ENCODE peak calls at places on chromosome 19, in five cellular contexts. One of them, this sample, is unnamed. For H3K9me3, the result is how much of the 10 kb centered on the place peaks cover.

GRCh38 chr19:10270180-10270615 is 722 bp upstream of the ICAM1 start:
- DNase-seq in adrenal gland: peak
- DNase-seq in A549: no peak
- DNase-seq in endodermal cell: peak
- DNase-seq in K562: peak
- DNase-seq in this sample: no peak

GRCh38 chr19:49691243-49692101 is 556 bp downstream of the CPT1C start:
- DNase-seq in adrenal gland: peak
- DNase-seq in A549: no peak
- DNase-seq in endodermal cell: peak
- DNase-seq in K562: no peak
- DNase-seq in this sample: peak

GRCh38 chr19:55519461-55520311 is 17.2 kb downstream of the SBK2 start:
- DNase-seq in adrenal gland: no peak
- DNase-seq in A549: peak
- DNase-seq in endodermal cell: no peak
- DNase-seq in K562: no peak
- DNase-seq in this sample: no peak

GRCh38 chr19:48819366-48819816 is 8.6 kb upstream of the BCAT2 start:
- DNase-seq in adrenal gland: peak
- DNase-seq in A549: peak
- DNase-seq in endodermal cell: no peak
- DNase-seq in K562: no peak
- DNase-seq in this sample: no peak

GRCh38 chr19:9309974-9310446 is 372 bp upstream of the ZNF699 start:
- DNase-seq in adrenal gland: peak
- DNase-seq in A549: peak
- DNase-seq in endodermal cell: peak
- DNase-seq in K562: peak
- DNase-seq in this sample: peak

GRCh38 chr19:35869327-35870123 is 1.2 kb downstream of the APLP1 start:
- DNase-seq in adrenal gland: peak
- DNase-seq in A549: peak
- DNase-seq in endodermal cell: peak
- DNase-seq in K562: peak
- DNase-seq in this sample: peak

GRCh38 chr19:35295792-35296462 is 4.0 kb downstream of the MAG start:
- DNase-seq in adrenal gland: no peak
- DNase-seq in A549: no peak
- DNase-seq in endodermal cell: peak
- DNase-seq in K562: peak
- DNase-seq in this sample: no peak

GRCh38 chr19:16825312-16826168 is 3.7 kb upstream of the SIN3B start:
- DNase-seq in adrenal gland: peak
- DNase-seq in A549: no peak
- DNase-seq in endodermal cell: peak
- DNase-seq in K562: no peak
- DNase-seq in this sample: peak

GRCh38 chr19:38183227-38183914 is 40.7 kb downstream of the DPF1 start:
- DNase-seq in adrenal gland: no peak
- DNase-seq in A549: no peak
- DNase-seq in endodermal cell: peak
- DNase-seq in K562: peak
- DNase-seq in this sample: peak

GRCh38 chr19:13986348-13986904 is 19.7 kb downstream of the RFX1 start:
- DNase-seq in adrenal gland: peak
- DNase-seq in A549: no peak
- DNase-seq in endodermal cell: peak
- DNase-seq in K562: no peak
- DNase-seq in this sample: no peak

GRCh38 chr19:48617146-48617937 is 1.6 kb downstream of the RPL18 start:
- DNase-seq in adrenal gland: peak
- DNase-seq in A549: no peak
- DNase-seq in endodermal cell: peak
- DNase-seq in K562: no peak
- DNase-seq in this sample: no peak

GRCh38 chr19:38671654-38672053 is 24.2 kb downstream of the ACTN4 start:
- DNase-seq in adrenal gland: no peak
- DNase-seq in A549: no peak
- DNase-seq in endodermal cell: no peak
- DNase-seq in K562: no peak
- DNase-seq in this sample: no peak

GRCh38 chr19:16945364-16945714 is 56.5 kb downstream of the F2RL3 start:
- DNase-seq in adrenal gland: no peak
- DNase-seq in A549: no peak
- DNase-seq in endodermal cell: no peak
- DNase-seq in K562: no peak
- DNase-seq in this sample: no peak

GRCh38 chr19:29867984-29868383 is 56.2 kb downstream of the CCNE1 start:
- DNase-seq in adrenal gland: no peak
- DNase-seq in A549: no peak
- DNase-seq in endodermal cell: no peak
- DNase-seq in K562: no peak
- DNase-seq in this sample: no peak

GRCh38 chr19:47130120-47130588 is 481 bp upstream of the SAE1 start:
- DNase-seq in adrenal gland: no peak
- DNase-seq in A549: no peak
- DNase-seq in endodermal cell: no peak
- DNase-seq in K562: no peak
- DNase-seq in this sample: no peak

GRCh38 chr19:19451429-19452240 is 46.2 kb downstream of the GATAD2A start:
- DNase-seq in adrenal gland: no peak
- DNase-seq in A549: no peak
- DNase-seq in endodermal cell: no peak
- DNase-seq in K562: no peak
- DNase-seq in this sample: no peak

GRCh38 chr19:19077103-19077502 is 13.3 kb downstream of the SLC25A42 start:
- DNase-seq in adrenal gland: no peak
- DNase-seq in A549: no peak
- DNase-seq in endodermal cell: no peak
- DNase-seq in K562: no peak
- DNase-seq in this sample: no peak

GRCh38 chr19:5172859-5173577 is 167.6 kb downstream of the PTPRS start:
- DNase-seq in adrenal gland: peak
- DNase-seq in A549: peak
- DNase-seq in endodermal cell: no peak
- DNase-seq in K562: no peak
- DNase-seq in this sample: no peak

GRCh38 chr19:54481326-54481930 is 8.3 kb upstream of the CDC42EP5 start:
- DNase-seq in adrenal gland: no peak
- DNase-seq in A549: peak
- DNase-seq in endodermal cell: peak
- DNase-seq in K562: peak
- DNase-seq in this sample: no peak

GRCh38 chr19:55301459-55302331 is 17.9 kb downstream of the BRSK1 start:
- DNase-seq in adrenal gland: peak
- DNase-seq in A549: peak
- DNase-seq in endodermal cell: peak
- DNase-seq in K562: peak
- DNase-seq in this sample: peak

GRCh38 chr19:51564791-51565190 is 6.3 kb upstream of the ZNF175 start:
- DNase-seq in adrenal gland: no peak
- DNase-seq in A549: no peak
- DNase-seq in endodermal cell: peak
- DNase-seq in K562: peak
- DNase-seq in this sample: no peak
- H3K4me3 ChIP-seq in adrenal gland: no peak
- H3K4me3 ChIP-seq in A549: no peak
- H3K4me3 ChIP-seq in endodermal cell: no peak
- H3K4me3 ChIP-seq in K562: no peak
- H3K4me3 ChIP-seq in this sample: no peak

GRCh38 chr19:57546513-57546912 is 13.2 kb downstream of the ZNF550 start:
- DNase-seq in adrenal gland: no peak
- DNase-seq in A549: no peak
- DNase-seq in endodermal cell: no peak
- DNase-seq in K562: no peak
- DNase-seq in this sample: no peak

GRCh38 chr19:57552432-57552831 is 7.2 kb downstream of the ZNF550 start:
- DNase-seq in adrenal gland: no peak
- DNase-seq in A549: no peak
- DNase-seq in endodermal cell: no peak
- DNase-seq in K562: no peak
- DNase-seq in this sample: no peak
- H3K9me3 ChIP-seq in adrenal gland: under half
- H3K9me3 ChIP-seq in A549: half or more
- H3K9me3 ChIP-seq in endodermal cell: under half
- H3K9me3 ChIP-seq in K562: under half
- H3K9me3 ChIP-seq in this sample: under half

DNA sequence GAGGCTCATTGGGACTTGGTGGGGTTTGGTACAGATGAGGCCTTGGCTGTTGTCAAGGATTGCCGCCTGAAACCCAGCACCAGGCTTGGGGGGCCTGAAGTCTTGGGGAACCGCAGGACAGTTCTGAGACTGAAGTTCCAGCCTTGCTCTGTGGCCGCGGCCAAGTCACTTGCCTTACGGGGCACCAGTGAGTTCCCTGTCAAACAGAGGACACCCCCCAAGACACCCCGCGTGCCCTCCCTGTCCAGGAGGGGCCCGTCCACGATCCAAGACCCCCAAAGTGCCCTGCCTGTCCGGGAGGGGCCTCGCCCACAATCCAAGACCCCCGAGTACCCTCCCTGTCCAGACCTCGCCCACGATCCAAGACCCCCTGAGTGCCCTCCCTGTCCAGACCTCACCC is 2.5 kb downstream of the CDC34 start:
- DNase-seq in adrenal gland: no peak
- DNase-seq in A549: no peak
- DNase-seq in endodermal cell: no peak
- DNase-seq in K562: peak
- DNase-seq in this sample: no peak
- TF ChIP-seq CTCF in adrenal gland: no peak
- TF ChIP-seq CTCF in A549: no peak
- TF ChIP-seq CTCF in endodermal cell: no peak
- TF ChIP-seq CTCF in K562: no peak
- TF ChIP-seq CTCF in this sample: no peak

DNA sequence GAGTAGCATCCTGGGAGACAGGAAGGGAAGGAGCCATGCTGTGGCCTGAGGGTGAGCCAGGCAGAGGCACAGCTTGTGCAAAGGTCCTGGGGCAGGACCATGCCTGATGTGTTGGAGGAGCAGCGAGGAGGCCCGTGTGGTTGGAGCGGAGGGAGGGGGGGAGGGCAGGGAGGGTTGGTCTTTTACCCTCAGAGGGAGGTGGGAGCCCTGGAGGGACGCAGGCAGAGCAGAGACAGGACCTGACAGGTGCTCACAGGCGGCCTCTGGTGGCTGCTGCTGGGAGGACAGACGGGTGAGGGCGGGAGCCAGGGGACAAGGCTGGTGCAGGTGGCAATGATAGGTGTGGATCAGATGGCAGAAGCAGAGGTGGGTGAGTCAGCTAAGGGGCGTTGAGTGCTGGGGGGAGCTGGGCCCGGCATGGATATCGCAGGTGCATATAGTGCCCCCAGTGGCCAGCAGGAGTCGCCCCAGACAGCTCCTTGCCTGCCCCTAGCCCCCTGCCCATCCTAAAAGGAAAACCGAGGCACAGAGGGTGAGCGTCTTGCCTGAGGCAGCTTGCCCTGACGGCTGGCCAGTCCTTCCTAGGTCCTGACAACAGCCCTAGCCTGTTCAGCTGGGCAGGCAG is 9.8 kb upstream of the GNA15 start:
- DNase-seq in adrenal gland: peak
- DNase-seq in A549: peak
- DNase-seq in endodermal cell: peak
- DNase-seq in K562: peak
- DNase-seq in this sample: peak
- H3K4me3 ChIP-seq in adrenal gland: no peak
- H3K4me3 ChIP-seq in A549: no peak
- H3K4me3 ChIP-seq in endodermal cell: no peak
- H3K4me3 ChIP-seq in K562: no peak
- H3K4me3 ChIP-seq in this sample: no peak

GRCh38 chr19:20478936-20479335 is 86.6 kb downstream of the ZNF737 start:
- DNase-seq in adrenal gland: no peak
- DNase-seq in A549: no peak
- DNase-seq in endodermal cell: no peak
- DNase-seq in K562: no peak
- DNase-seq in this sample: no peak
- H3K9me3 ChIP-seq in adrenal gland: under half
- H3K9me3 ChIP-seq in A549: under half
- H3K9me3 ChIP-seq in endodermal cell: under half
- H3K9me3 ChIP-seq in K562: under half
- H3K9me3 ChIP-seq in this sample: under half

DNA sequence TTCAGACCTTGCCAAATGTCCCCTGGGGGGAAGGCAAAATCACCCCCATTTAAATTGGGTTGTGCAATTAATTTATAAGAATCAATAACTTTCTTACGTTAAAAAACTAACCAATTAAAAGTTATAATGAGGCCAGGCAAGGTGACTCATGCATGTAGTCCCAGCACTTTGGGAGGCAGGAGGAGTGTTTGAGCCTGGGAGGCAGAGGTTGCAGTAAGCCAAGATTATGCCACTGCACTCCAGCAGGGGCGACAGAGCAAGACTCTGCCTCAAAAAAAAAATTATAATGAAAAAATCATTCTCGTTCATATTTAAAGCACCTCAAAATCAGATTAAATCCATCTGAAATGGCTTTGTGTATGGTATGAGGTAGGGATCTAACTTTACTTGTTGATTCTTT is 18.4 kb upstream of the SIGLEC14 start:
- DNase-seq in adrenal gland: no peak
- DNase-seq in A549: no peak
- DNase-seq in endodermal cell: no peak
- DNase-seq in K562: no peak
- DNase-seq in this sample: no peak
- TF ChIP-seq CTCF in adrenal gland: no peak
- TF ChIP-seq CTCF in A549: no peak
- TF ChIP-seq CTCF in endodermal cell: peak
- TF ChIP-seq CTCF in K562: peak
- TF ChIP-seq CTCF in this sample: peak

DNA sequence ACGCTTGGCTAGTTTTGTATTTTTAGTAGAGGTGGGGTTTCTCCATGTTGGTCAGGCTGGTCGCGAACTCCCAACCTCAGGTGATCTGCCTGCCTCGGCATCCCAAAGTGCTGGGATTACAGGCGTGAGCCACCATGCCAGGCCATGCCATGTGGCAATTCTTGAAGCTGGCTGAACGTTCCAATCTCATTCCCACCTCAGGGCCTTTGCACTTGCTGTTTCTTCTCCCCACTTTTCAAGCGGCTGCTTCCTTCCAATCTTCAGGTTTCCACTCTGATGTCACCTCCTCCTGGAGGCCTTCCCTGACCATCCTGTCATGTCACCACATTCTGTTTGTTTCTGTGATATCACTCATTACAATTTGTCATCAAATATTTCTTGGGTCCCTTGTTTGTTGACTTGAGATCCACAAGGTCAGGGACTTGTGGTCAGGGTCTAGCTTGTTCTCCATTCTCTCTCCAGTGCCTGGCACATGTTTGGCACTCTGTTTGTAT is 4.2 kb downstream of the EPOR start:
- DNase-seq in adrenal gland: peak
- DNase-seq in A549: no peak
- DNase-seq in endodermal cell: no peak
- DNase-seq in K562: no peak
- DNase-seq in this sample: no peak
- H3K4me3 ChIP-seq in adrenal gland: no peak
- H3K4me3 ChIP-seq in A549: no peak
- H3K4me3 ChIP-seq in endodermal cell: no peak
- H3K4me3 ChIP-seq in K562: no peak
- H3K4me3 ChIP-seq in this sample: no peak